ENCODE peak calls at places on chromosomes 5 and 9, in six cellular contexts. N is T follicular helper cell; X is head of caudate nucleus; E is cardiac fibroblast; Z is activated CD4-positive, alpha-beta T cell treated with anti-CD3 and anti-CD28 coated beads, Interleukin-2, amount 50 U/mL, for 48 hours; I is EL. F is an unnamed sample.
A peak's percentile ranks its signal among the peaks of the same experiment; 100 is the strongest.

GRCh38 chr9:113622600-113623400 is 159.3 kb downstream of the RGS3 start:
- DNase-seq in N (no peak), X (no peak), E (peak; percentile 82), Z (peak; percentile 76), I (peak; percentile 92), F (peak; percentile 92)

GRCh38 chr9:98383758-98384157 is 128.3 kb upstream of the TBC1D2 start:
- DNase-seq in N (no peak), X (no peak), E (peak; percentile 31), Z (no peak), I (no peak), F (peak; percentile 9)

GRCh38 chr9:117772960-117773359 is 68.8 kb downstream of the TLR4 start:
- DNase-seq in N (no peak), X (no peak), E (peak; percentile 24), Z (no peak), I (peak; percentile 83), F (peak; percentile 30)

GRCh38 chr9:2132484-2133082 is 117.4 kb downstream of the SMARCA2 start:
- DNase-seq in N (no peak), X (no peak), E (peak; percentile 77), Z (no peak), I (peak; percentile 40), F (peak; percentile 60)

GRCh38 chr9:112601646-112602045 is 115.0 kb downstream of the KIAA1958 start:
- DNase-seq in N (no peak), X (no peak), E (peak; percentile 2), Z (no peak), I (peak; percentile 43), F (no peak)

GRCh38 chr5:149944666-149945065 is at the start of gene PDE6A:
- DNase-seq in N (no peak), X (no peak), E (no peak), Z (no peak), I (no peak), F (no peak)

GRCh38 chr5:158943057-158943456 is 156.7 kb downstream of the EBF1 start:
- DNase-seq in N (no peak), X (no peak), E (peak; percentile 77), Z (no peak), I (peak; percentile 93), F (peak; percentile 4)

GRCh38 chr9:120559546-120559945 is 20.4 kb downstream of the CDK5RAP2 start:
- DNase-seq in N (no peak), X (no peak), E (no peak), Z (no peak), I (no peak), F (no peak)

GRCh38 chr9:123346026-123346425 is 10.0 kb upstream of the CRB2 start:
- DNase-seq in N (no peak), X (no peak), E (no peak), Z (no peak), I (no peak), F (no peak)

GRCh38 chr5:147461915-147462314 is 48.0 kb downstream of the DPYSL3 start:
- DNase-seq in N (no peak), X (no peak), E (peak; percentile 15), Z (no peak), I (peak; percentile 40), F (no peak)

GRCh38 chr9:93107151-93107824 is 11.3 kb downstream of the CARD19 start:
- DNase-seq in N (no peak), X (no peak), E (no peak), Z (no peak), I (no peak), F (no peak)

GRCh38 chr9:116141864-116142561 is 11.6 kb upstream of the PAPPA start:
- DNase-seq in N (no peak), X (no peak), E (peak; percentile 74), Z (no peak), I (peak; percentile 31), F (no peak)

GRCh38 chr5:150412319-150413175 is at the start of gene CD74:
- DNase-seq in N (peak; percentile 89), X (peak; percentile 37), E (peak; percentile 49), Z (peak; percentile 88), I (no peak), F (peak; percentile 64)

GRCh38 chr5:96761618-96762017 is 46.1 kb downstream of the ERAP1 start:
- DNase-seq in N (no peak), X (no peak), E (no peak), Z (no peak), I (no peak), F (no peak)

GRCh38 chr9:811101-811531 is 30.4 kb upstream of the DMRT1 start:
- DNase-seq in N (no peak), X (no peak), E (no peak), Z (no peak), I (peak; percentile 58), F (peak; percentile 11)

GRCh38 chr9:36781532-36781931 is 208.8 kb downstream of the MELK start:
- DNase-seq in N (no peak), X (no peak), E (peak; percentile 5), Z (no peak), I (peak; percentile 9), F (peak; percentile 61)

GRCh38 chr9:133787749-133788015 is 49.5 kb upstream of the SARDH start:
- DNase-seq in N (no peak), X (no peak), E (peak; percentile 36), Z (no peak), I (peak; percentile 20), F (peak; percentile 29)

GRCh38 chr5:126969548-126969947 is 60.8 kb downstream of the MARCHF3 start:
- DNase-seq in N (no peak), X (no peak), E (no peak), Z (no peak), I (no peak), F (no peak)

GRCh38 chr5:169757016-169757415 is 119.9 kb downstream of the DOCK2 start:
- DNase-seq in N (no peak), X (no peak), E (no peak), Z (no peak), I (peak; percentile 71), F (no peak)

GRCh38 chr5:98755406-98755805 is 18.1 kb upstream of the RGMB start:
- DNase-seq in N (no peak), X (no peak), E (no peak), Z (no peak), I (peak; percentile 86), F (no peak)

GRCh38 chr5:172617817-172618216 is 23.2 kb upstream of the NEURL1B start:
- DNase-seq in N (no peak), X (no peak), E (no peak), Z (no peak), I (no peak), F (no peak)

GRCh38 chr5:2227433-2227832 is 344.7 kb upstream of the IRX4 start:
- DNase-seq in N (no peak), X (no peak), E (no peak), Z (no peak), I (no peak), F (no peak)

GRCh38 chr5:94621763-94622162 is 3.3 kb downstream of the SLF1 start:
- DNase-seq in N (no peak), X (no peak), E (peak; percentile 2), Z (no peak), I (no peak), F (no peak)

F was measured in dermis blood vessel endothelial cell.